ENCODE peak calls at places on chromosomes 7 and 10, in seven cellular contexts. D is A549, L is SK-N-SH, S is IMR-90, C is HepG2, O is K562, Q is GM12878. W is an unnamed sample.

GRCh38 chr7:44184874-44185446 is 4.3 kb downstream of the GCK start:
- DNase-seq in D (no peak), L (no peak), S (no peak), C (no peak), O (no peak), Q (no peak), W (no peak)

GRCh38 chr7:2037805-2038635 is 194.7 kb downstream of the MAD1L1 start:
- DNase-seq in D (no peak), L (no peak), S (peak), C (no peak), O (peak), Q (peak), W (no peak)

GRCh38 chr7:154177584-154177983 is 125.4 kb downstream of the DPP6 start:
- DNase-seq in D (no peak), L (no peak), S (no peak), C (no peak), O (no peak), Q (no peak), W (no peak)

GRCh38 chr10:8149991-8150390 is 95.5 kb downstream of the GATA3 start:
- DNase-seq in D (no peak), L (no peak), S (no peak), C (no peak), O (no peak), Q (no peak), W (no peak)

GRCh38 chr10:18830277-18830676 is 171.0 kb downstream of the ARL5B start:
- DNase-seq in D (no peak), L (no peak), S (no peak), C (no peak), O (no peak), Q (no peak), W (no peak)

GRCh38 chr7:99372275-99373085 is 2.0 kb upstream of the ARPC1B start:
- DNase-seq in D (no peak), L (no peak), S (peak), C (peak), O (no peak), Q (no peak), W (no peak)

GRCh38 chr7:134782121-134782623 is 2.7 kb downstream of the CALD1 start:
- DNase-seq in D (no peak), L (no peak), S (peak), C (no peak), O (no peak), Q (peak), W (no peak)

GRCh38 chr7:77349141-77349540 is 67.0 kb downstream of the GSAP start:
- DNase-seq in D (no peak), L (no peak), S (peak), C (no peak), O (no peak), Q (no peak), W (no peak)

GRCh38 chr7:107230334-107230733 is 61.5 kb downstream of the HBP1 start:
- DNase-seq in D (no peak), L (no peak), S (peak), C (no peak), O (no peak), Q (no peak), W (no peak)

GRCh38 chr7:110994028-110994967 is 96.6 kb upstream of the LRRN3 start:
- DNase-seq in D (no peak), L (no peak), S (no peak), C (no peak), O (peak), Q (no peak), W (no peak)

GRCh38 chr7:14069961-14070360 is 80.5 kb upstream of the ETV1 start:
- DNase-seq in D (no peak), L (no peak), S (no peak), C (no peak), O (no peak), Q (no peak), W (no peak)

DNA sequence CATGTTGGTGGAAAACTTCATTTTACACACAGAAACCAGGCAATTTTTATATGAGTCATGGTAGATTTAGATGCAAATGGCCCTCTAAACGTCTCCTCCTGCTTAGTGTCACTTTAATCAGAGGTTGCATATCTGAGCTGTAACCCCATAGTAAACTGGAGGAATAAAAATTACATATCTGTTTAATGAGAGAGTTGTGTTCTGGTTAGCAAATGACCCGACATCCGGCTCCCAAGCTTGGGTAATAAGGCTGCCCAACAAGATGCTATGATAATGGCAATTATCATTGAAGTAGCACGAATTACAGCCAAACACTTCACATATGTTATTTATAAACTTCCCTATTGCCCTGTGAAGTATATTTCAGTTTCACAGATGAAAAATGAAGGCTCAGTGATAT is 10.6 kb upstream of the ADAM12 start:
- DNase-seq in D (no peak), L (peak), S (no peak), C (no peak), O (no peak), Q (no peak), W (no peak)
- TF ChIP-seq RFX5 in D (no peak), L (no peak), S (no peak), C (no peak), O (no peak), Q (no peak), W (no peak)

GRCh38 chr10:24556746-24557742 is 166.6 kb downstream of the ARHGAP21 start:
- DNase-seq in D (peak), L (peak), S (peak), C (peak), O (peak), Q (no peak), W (no peak)
- TF ChIP-seq RFX5 in D (no peak), L (no peak), S (no peak), C (no peak), O (no peak), Q (no peak), W (no peak)

GRCh38 chr10:80199828-80200227 is 5.5 kb downstream of the ANXA11 start:
- DNase-seq in D (no peak), L (no peak), S (peak), C (no peak), O (no peak), Q (no peak), W (no peak)
- TF ChIP-seq RFX5 in D (no peak), L (no peak), S (no peak), C (no peak), O (no peak), Q (no peak), W (no peak)

DNA sequence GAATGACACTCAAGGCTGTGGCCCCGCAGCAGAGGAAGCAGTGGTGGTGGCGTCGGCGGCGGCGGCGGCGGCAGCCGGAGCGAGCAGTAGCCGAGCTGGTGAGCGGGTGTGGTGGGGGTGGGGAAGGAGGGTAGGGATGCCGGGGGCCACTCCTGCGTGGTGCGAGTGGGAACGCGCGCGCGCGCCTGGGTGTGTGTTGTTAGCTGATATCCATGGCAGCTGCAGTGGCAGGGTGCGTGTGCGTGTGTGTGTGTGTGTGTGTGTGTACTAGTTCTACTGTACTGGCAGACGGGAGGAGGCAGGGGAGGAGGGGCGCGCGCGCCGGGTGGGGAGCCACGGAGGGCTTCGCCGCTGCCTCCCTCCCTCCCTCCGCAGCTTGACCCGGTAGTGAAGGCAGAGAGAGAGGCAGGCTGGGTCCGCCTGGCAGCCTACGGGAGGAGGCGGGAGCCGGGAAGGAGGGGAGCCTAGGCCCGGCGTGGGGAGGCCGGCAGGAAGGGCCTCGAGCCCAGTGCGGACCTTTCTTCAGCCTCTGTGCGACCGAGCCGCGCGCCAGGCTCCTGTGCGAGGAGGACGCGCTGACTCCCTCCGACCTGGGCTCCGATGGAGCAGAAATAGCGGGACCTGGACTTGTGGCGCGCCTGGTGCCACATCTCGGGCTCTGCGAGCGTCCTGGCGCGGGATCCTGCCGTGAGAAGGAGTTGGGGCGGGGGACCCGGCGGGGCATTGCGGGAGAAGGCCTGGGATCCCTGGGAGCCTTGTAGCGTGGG is at the start of gene MAGI2:
- DNase-seq in D (no peak), L (peak), S (peak), C (peak), O (no peak), Q (no peak), W (no peak)
- TF ChIP-seq RFX5 in D (no peak), L (no peak), S (no peak), C (no peak), O (no peak), Q (no peak), W (no peak)

GRCh38 chr10:102452672-102453340 is 1.5 kb upstream of the C10orf95 start:
- DNase-seq in D (no peak), L (no peak), S (peak), C (no peak), O (peak), Q (no peak), W (no peak)

GRCh38 chr10:102450374-102451104 is 804 bp downstream of the C10orf95 start:
- DNase-seq in D (peak), L (peak), S (peak), C (peak), O (peak), Q (peak), W (no peak)

GRCh38 chr10:102451105-102451969 is at the start of gene C10orf95:
- DNase-seq in D (no peak), L (no peak), S (no peak), C (no peak), O (no peak), Q (no peak), W (no peak)

GRCh38 chr10:102455893-102456471 is 4.6 kb upstream of the C10orf95 start:
- DNase-seq in D (no peak), L (no peak), S (peak), C (no peak), O (peak), Q (no peak), W (no peak)

GRCh38 chr10:102453502-102453901 is 2.2 kb upstream of the C10orf95 start:
- DNase-seq in D (no peak), L (no peak), S (no peak), C (no peak), O (no peak), Q (no peak), W (no peak)
- TF ChIP-seq RFX5 in D (no peak), L (no peak), S (no peak), C (no peak), O (no peak), Q (no peak), W (no peak)

GRCh38 chr10:3097160-3097559 is 29.8 kb downstream of the PFKP start:
- DNase-seq in D (no peak), L (no peak), S (no peak), C (no peak), O (no peak), Q (no peak), W (no peak)
- TF ChIP-seq RFX5 in D (no peak), L (no peak), S (no peak), C (no peak), O (no peak), Q (no peak), W (no peak)

GRCh38 chr10:110610308-110610774 is 33.8 kb upstream of the RBM20 start:
- DNase-seq in D (peak), L (peak), S (peak), C (peak), O (peak), Q (peak), W (peak)

GRCh38 chr10:110613996-110614495 is 30.1 kb upstream of the RBM20 start:
- DNase-seq in D (no peak), L (no peak), S (no peak), C (no peak), O (no peak), Q (peak), W (no peak)

GRCh38 chr10:110613341-110613995 is 30.7 kb upstream of the RBM20 start:
- DNase-seq in D (no peak), L (no peak), S (no peak), C (no peak), O (no peak), Q (peak), W (no peak)

GRCh38 chr10:110612073-110612472 is 32.1 kb upstream of the RBM20 start:
- DNase-seq in D (no peak), L (no peak), S (no peak), C (no peak), O (no peak), Q (peak), W (no peak)

DNA sequence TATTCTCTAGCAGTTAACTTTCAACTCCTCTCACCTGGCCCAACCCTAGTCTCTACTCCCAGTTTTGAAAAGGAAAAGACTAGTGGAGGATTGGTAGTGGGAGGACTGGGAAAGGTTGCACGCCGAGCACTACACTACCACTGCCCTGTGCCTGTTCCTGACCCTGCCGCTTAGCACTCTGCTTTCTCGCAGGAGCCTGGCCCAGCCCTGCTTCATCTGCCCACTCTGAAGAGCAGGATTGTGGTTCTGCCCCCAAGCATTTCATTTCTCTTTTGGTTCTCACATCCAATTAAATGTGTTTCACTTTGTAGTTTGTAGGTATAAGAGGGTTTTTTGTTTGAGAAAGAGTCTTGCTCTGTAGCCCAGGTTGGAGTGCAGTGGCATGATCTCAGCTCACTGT is 31.5 kb upstream of the RBM20 start:
- DNase-seq in D (no peak), L (no peak), S (no peak), C (no peak), O (no peak), Q (peak), W (no peak)
- TF ChIP-seq RFX5 in D (no peak), L (no peak), S (no peak), C (no peak), O (no peak), Q (no peak), W (no peak)

GRCh38 chr10:127151541-127151940 is 44.9 kb downstream of the INSYN2A start:
- DNase-seq in D (no peak), L (no peak), S (peak), C (no peak), O (no peak), Q (no peak), W (no peak)

GRCh38 chr10:127149613-127150081 is 46.7 kb downstream of the INSYN2A start:
- DNase-seq in D (no peak), L (no peak), S (peak), C (no peak), O (no peak), Q (no peak), W (no peak)

GRCh38 chr10:127148933-127149220 is 47.5 kb downstream of the INSYN2A start:
- DNase-seq in D (peak), L (no peak), S (peak), C (no peak), O (no peak), Q (no peak), W (no peak)

GRCh38 chr10:127148066-127148932 is 48.1 kb downstream of the INSYN2A start:
- DNase-seq in D (peak), L (no peak), S (peak), C (no peak), O (no peak), Q (no peak), W (no peak)

GRCh38 chr10:127150136-127150535 is 46.3 kb downstream of the INSYN2A start:
- DNase-seq in D (peak), L (no peak), S (peak), C (no peak), O (no peak), Q (no peak), W (no peak)
- TF ChIP-seq RFX5 in D (no peak), L (no peak), S (no peak), C (no peak), O (no peak), Q (no peak), W (no peak)

DNA sequence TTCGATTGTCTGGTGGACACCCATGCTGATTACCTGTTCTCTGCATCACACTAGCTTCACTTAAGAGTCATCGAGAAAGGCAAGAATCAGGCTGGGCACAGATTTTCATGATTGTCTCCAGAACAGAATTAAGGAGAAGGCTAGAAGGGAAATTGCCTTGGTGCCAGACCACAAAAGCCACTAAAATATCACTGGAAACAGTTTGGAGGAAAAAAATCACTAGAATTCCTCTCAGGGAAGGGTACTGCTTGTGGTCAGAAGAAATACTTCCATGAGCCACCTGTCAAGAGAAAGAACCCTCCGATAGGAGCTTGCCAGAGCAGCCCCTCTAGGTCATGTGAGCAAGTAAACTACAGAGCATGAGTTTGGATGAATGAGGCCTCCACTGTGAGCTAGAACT is 269.3 kb upstream of the TEX47 start:
- DNase-seq in D (no peak), L (no peak), S (no peak), C (no peak), O (no peak), Q (no peak), W (no peak)
- TF ChIP-seq RFX5 in D (no peak), L (no peak), S (no peak), C (no peak), O (no peak), Q (no peak), W (no peak)